ENCODE peak calls at places on chromosomes 11 and 22, in six cellular contexts. T, G, Y, C, V and X are unnamed samples.

GRCh38 chr22:49062155-49063039 is 765.3 kb downstream of the BRD1 start:
- DNase-seq in T (no peak), G (no peak), Y (no peak), C (no peak), V (no peak), X (no peak)

GRCh38 chr11:10503217-10503616 is 37.8 kb downstream of the RNF141 start:
- DNase-seq in T (no peak), G (no peak), Y (no peak), C (no peak), V (no peak), X (no peak)

GRCh38 chr11:65215441-65216076 is 33.8 kb downstream of the CAPN1 start:
- DNase-seq in T (peak), G (no peak), Y (no peak), C (no peak), V (no peak), X (no peak)

GRCh38 chr11:78230161-78230877 is 41.6 kb downstream of the USP35 start:
- DNase-seq in T (no peak), G (peak), Y (no peak), C (no peak), V (no peak), X (no peak)

GRCh38 chr11:92628401-92629292 is 340.8 kb upstream of the MTNR1B start:
- DNase-seq in T (no peak), G (peak), Y (no peak), C (no peak), V (no peak), X (no peak)

GRCh38 chr22:48576333-48577013 is 1251.2 kb downstream of the BRD1 start:
- DNase-seq in T (no peak), G (no peak), Y (no peak), C (no peak), V (peak), X (no peak)

GRCh38 chr11:126799974-126800373 is 200.6 kb downstream of the KIRREL3 start:
- DNase-seq in T (no peak), G (peak), Y (no peak), C (no peak), V (no peak), X (no peak)

GRCh38 chr11:103936059-103936458 is 100.4 kb upstream of the DDI1 start:
- DNase-seq in T (no peak), G (peak), Y (no peak), C (no peak), V (no peak), X (no peak)

GRCh38 chr11:84355911-84356310 is 1069.7 kb upstream of the CCDC90B start:
- DNase-seq in T (no peak), G (no peak), Y (no peak), C (no peak), V (no peak), X (no peak)

GRCh38 chr11:6474806-6475500 is 1.2 kb upstream of the TRIM3 start:
- DNase-seq in T (no peak), G (peak), Y (no peak), C (no peak), V (no peak), X (peak)

GRCh38 chr11:6472934-6473333 is 807 bp downstream of the TRIM3 start:
- DNase-seq in T (no peak), G (no peak), Y (no peak), C (no peak), V (no peak), X (peak)

GRCh38 chr11:6475936-6476335 is 2.2 kb upstream of the TRIM3 start:
- DNase-seq in T (peak), G (no peak), Y (no peak), C (no peak), V (peak), X (no peak)

GRCh38 chr11:6474423-6474792 is 667 bp upstream of the TRIM3 start:
- DNase-seq in T (no peak), G (no peak), Y (no peak), C (no peak), V (no peak), X (no peak)

GRCh38 chr11:6473481-6474422 is at the start of gene TRIM3:
- DNase-seq in T (peak), G (peak), Y (peak), C (peak), V (peak), X (peak)
- TF ChIP-seq POLR2A in T (no peak), G (peak), Y (peak), C (peak), V (peak), X (peak)

DNA sequence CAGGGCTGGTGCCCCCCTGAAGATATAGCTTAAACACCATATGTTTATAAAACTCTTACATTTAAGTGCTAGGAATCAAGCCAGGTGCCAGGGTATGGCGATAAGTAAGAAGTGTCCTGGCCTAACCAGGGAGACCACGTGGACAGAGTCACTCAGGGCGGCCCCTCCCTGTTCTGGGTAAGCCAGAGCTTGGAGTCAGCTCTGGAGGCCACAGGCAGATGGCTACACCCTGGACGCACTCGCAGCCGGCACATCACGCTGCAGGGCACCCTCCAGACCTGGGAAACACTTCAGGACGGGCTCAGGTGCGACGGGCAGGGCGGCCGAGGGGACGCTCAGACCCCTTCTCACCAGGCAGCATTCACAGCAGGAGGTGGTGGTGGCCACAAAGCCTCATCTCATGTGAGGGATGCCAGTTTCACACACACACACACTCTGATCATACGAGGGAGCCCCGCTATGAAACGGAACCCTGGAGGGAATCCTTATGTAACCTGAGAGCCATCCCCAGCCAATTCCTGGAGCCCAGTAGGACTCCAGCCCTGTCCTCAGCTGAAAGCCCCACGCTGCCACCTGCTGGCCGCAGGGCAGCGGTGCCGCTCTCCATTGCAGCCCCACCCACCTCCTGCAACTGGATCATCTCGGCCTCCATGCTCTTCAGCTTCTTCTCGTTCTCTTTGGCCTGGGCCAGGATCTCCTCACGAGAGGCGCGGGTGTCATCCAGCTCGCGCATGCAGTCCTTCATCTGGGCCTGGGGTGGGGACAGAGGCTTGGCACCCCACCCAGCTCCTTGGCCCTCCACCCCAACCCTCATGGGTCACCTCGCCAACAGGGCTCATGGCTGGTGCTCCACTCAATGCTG is 33.4 kb downstream of the APOL1 start:
- DNase-seq in T (peak), G (peak), Y (peak), C (peak), V (peak), X (peak)
- TF ChIP-seq POLR2A in T (no peak), G (no peak), Y (no peak), C (no peak), V (no peak), X (no peak)

DNA sequence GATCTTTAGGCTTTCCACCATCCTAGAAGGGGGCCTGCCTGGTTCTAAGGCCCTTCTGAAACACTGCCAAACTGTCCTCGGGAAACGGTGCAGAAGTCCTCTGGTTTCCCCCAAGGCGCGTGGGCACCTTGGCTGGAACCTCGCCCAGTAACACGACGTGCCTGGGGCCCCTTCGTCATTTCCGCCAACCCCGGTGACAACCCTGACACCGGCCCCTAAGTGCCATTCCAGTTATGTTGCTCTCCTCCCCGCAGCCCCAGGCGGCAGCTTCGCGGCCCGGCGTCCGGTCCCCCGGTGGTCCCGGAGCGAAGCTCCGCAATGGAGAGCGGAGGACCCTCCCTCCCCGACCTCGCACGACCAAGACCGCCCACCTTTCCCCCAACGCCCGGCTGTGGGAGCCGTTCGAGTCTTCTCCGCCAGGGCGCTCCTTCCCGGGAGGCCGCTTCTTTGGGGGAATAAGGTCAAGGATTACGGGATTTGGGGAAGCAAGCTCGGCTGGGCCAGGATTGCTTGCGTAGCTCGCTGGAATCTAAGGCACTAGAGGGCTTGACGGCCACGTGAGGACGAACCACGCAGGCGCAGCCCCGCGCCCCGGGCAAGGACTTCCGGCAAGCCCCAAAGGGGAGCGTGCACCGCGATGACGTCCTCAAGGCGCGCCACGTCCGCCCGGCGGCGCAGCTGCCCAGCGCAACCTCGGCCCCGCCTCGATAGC is 648 bp downstream of the RNH1 start:
- DNase-seq in T (peak), G (peak), Y (peak), C (peak), V (peak), X (peak)
- TF ChIP-seq POLR2A in T (peak), G (peak), Y (no peak), C (peak), V (peak), X (peak)

DNA sequence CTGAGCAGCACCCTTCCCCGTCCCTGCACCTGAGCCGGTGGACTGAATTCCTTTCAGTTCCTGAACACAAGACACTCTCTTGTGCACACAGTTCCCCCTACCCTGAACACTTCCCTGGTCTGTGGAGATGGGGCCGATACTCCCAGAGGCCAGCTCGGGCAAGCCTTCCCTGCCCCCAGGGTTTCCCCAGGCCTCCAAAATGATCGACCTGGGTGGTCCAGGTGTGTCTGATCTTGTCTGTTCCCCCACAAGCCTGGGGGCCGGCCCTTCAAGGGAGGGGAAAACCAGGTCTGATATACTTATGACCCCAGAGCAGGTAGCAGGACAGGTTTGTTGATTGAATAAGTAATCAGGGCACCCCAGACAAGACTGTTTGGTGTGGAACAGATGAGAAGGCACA is 40.7 kb upstream of the KLHL35 start:
- DNase-seq in T (no peak), G (no peak), Y (no peak), C (no peak), V (no peak), X (no peak)
- TF ChIP-seq POLR2A in T (no peak), G (no peak), Y (no peak), C (no peak), V (no peak), X (no peak)